ENCODE peak calls at places on chromosome 4, in five cellular contexts. U is breast epithelium, P is Karpas-422, O is stomach, S is upper lobe of left lung. E is an unnamed sample.

GRCh38 chr4:48342559-48342878 is 1.2 kb downstream of the SLAIN2 start:
- DNase-seq in U (no peak), P (peak; percentile 70), O (no peak), S (no peak), E (no peak)

GRCh38 chr4:76738081-76738931 is 159.6 kb downstream of the SOWAHB start:
- DNase-seq in U (no peak), P (no peak), O (no peak), S (no peak), E (no peak)

GRCh38 chr4:175536852-175537453 is 275.1 kb downstream of the GPM6A start:
- DNase-seq in U (no peak), P (peak; percentile 75), O (no peak), S (no peak), E (no peak)

GRCh38 chr4:189828298-189828697 is 112.4 kb upstream of the FRG1 start:
- DNase-seq in U (no peak), P (no peak), O (no peak), S (no peak), E (no peak)

GRCh38 chr4:6327220-6327917 is 57.7 kb downstream of the WFS1 start:
- DNase-seq in U (peak; percentile 87), P (peak; percentile 89), O (peak; percentile 87), S (peak; percentile 95), E (peak; percentile 77)

GRCh38 chr4:89023140-89023539 is 33.8 kb downstream of the FAM13A start:
- DNase-seq in U (no peak), P (no peak), O (no peak), S (no peak), E (no peak)

GRCh38 chr4:82519776-82520175 is 42.0 kb downstream of the TMEM150C start:
- DNase-seq in U (no peak), P (no peak), O (no peak), S (no peak), E (no peak)

GRCh38 chr4:185513489-185514181 is 21.7 kb downstream of the PDLIM3 start:
- DNase-seq in U (no peak), P (no peak), O (no peak), S (no peak), E (no peak)

GRCh38 chr4:142845293-142846070 is 619 bp downstream of the INPP4B start:
- DNase-seq in U (no peak), P (no peak), O (peak; percentile 27), S (peak; percentile 86), E (no peak)

GRCh38 chr4:101074326-101074725 is 273.0 kb downstream of the PPP3CA start:
- DNase-seq in U (no peak), P (no peak), O (no peak), S (no peak), E (no peak)

GRCh38 chr4:1490906-1491629 is 84.8 kb upstream of the NKX1-1 start:
- DNase-seq in U (no peak), P (no peak), O (no peak), S (peak; percentile 59), E (no peak)

GRCh38 chr4:186248643-186249042 is 17.3 kb upstream of the F11 start:
- DNase-seq in U (no peak), P (no peak), O (no peak), S (no peak), E (no peak)

GRCh38 chr4:31918891-31919290 is 1198.7 kb downstream of the PCDH7 start:
- DNase-seq in U (no peak), P (no peak), O (no peak), S (no peak), E (no peak)

GRCh38 chr4:187227907-187228699 is 504.4 kb upstream of the FAT1 start:
- DNase-seq in U (no peak), P (no peak), O (no peak), S (no peak), E (no peak)

GRCh38 chr4:65646136-65646535 is 24.2 kb downstream of the EPHA5 start:
- DNase-seq in U (no peak), P (no peak), O (no peak), S (no peak), E (no peak)

GRCh38 chr4:173257732-173258717 is 76.1 kb downstream of the HMGB2 start:
- DNase-seq in U (no peak), P (peak; percentile 79), O (peak; percentile 55), S (no peak), E (no peak)

GRCh38 chr4:52015366-52015765 is 4.8 kb downstream of the LRRC66 start:
- DNase-seq in U (no peak), P (no peak), O (no peak), S (no peak), E (no peak)

GRCh38 chr4:141046255-141046654 is 87.0 kb downstream of the RNF150 start:
- DNase-seq in U (no peak), P (no peak), O (no peak), S (no peak), E (no peak)

GRCh38 chr4:114226968-114227760 is 247.7 kb upstream of the ARSJ start:
- DNase-seq in U (no peak), P (no peak), O (no peak), S (no peak), E (no peak)

GRCh38 chr4:168076989-168077725 is 15.2 kb upstream of the ANXA10 start:
- DNase-seq in U (no peak), P (peak; percentile 77), O (peak; percentile 75), S (no peak), E (no peak)

GRCh38 chr4:123304151-123305021 is 92.2 kb upstream of the SPRY1 start:
- DNase-seq in U (no peak), P (no peak), O (no peak), S (peak; percentile 42), E (no peak)

GRCh38 chr4:153947124-153947523 is 158.2 kb upstream of the SFRP2 start:
- DNase-seq in U (no peak), P (no peak), O (no peak), S (no peak), E (no peak)

GRCh38 chr4:130820448-130820847 is 1724.5 kb downstream of the C4orf33 start:
- DNase-seq in U (no peak), P (no peak), O (no peak), S (no peak), E (no peak)

GRCh38 chr4:163448541-163449203 is 24.9 kb downstream of the TKTL2 start:
- DNase-seq in U (no peak), P (no peak), O (no peak), S (no peak), E (no peak)

GRCh38 chr4:1187182-1187581 is 14.8 kb upstream of the SPON2 start:
- DNase-seq in U (no peak), P (no peak), O (peak; percentile 27), S (no peak), E (no peak)

GRCh38 chr4:26197018-26197779 is 123.6 kb upstream of the RBPJ start:
- DNase-seq in U (no peak), P (no peak), O (peak; percentile 35), S (no peak), E (peak; percentile 21)

GRCh38 chr4:86652332-86652932 is 58.3 kb downstream of the PTPN13 start:
- DNase-seq in U (no peak), P (no peak), O (no peak), S (no peak), E (no peak)
- H3K9me3 ChIP-seq in U (peaks cover 50% of the 10 kb centered on the region), P (peaks cover 6% of the 10 kb centered on the region), O (peaks cover 40% of the 10 kb centered on the region), S (peaks cover 33% of the 10 kb centered on the region), E (peaks cover 12% of the 10 kb centered on the region)

DNA sequence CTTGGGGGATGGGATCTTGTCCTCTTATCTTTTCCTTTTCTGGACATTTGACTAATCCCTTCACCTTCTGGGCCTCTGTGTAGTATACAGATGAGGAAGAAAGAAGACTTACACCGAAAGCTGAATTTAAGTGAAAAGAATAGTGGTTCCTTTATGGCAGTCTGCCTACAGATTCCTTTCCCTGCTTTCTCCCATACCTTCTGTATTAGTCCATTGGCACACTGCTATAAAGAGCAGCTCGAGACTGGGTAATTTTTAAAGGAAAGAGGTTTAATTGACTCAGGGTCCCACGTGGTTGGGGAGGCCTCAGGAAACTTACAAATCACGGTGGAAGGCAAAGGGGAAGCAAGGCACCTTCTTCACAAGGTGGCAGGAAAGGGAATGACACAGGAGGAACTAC is 34.1 kb upstream of the CD38 start:
- DNase-seq in U (no peak), P (no peak), O (no peak), S (no peak), E (no peak)
- H3K9me3 ChIP-seq in U (no peaks in the 10 kb centered on the region), P (no peaks in the 10 kb centered on the region), O (no peaks in the 10 kb centered on the region), S (peaks cover 2% of the 10 kb centered on the region), E (no peaks in the 10 kb centered on the region)

GRCh38 chr4:45692131-45692530 is 431.7 kb downstream of the GABRG1 start:
- DNase-seq in U (no peak), P (no peak), O (no peak), S (no peak), E (no peak)
- H3K9me3 ChIP-seq in U (no peaks in the 10 kb centered on the region), P (peaks cover 27% of the 10 kb centered on the region), O (no peaks in the 10 kb centered on the region), S (no peaks in the 10 kb centered on the region), E (no peaks in the 10 kb centered on the region)

GRCh38 chr4:106079616-106080015 is 184.3 kb downstream of the NPNT start:
- DNase-seq in U (no peak), P (no peak), O (no peak), S (no peak), E (no peak)
- H3K9me3 ChIP-seq in U (peaks cover 44% of the 10 kb centered on the region), P (peaks cover 9% of the 10 kb centered on the region), O (peaks cover 6% of the 10 kb centered on the region), S (peaks cover 11% of the 10 kb centered on the region), E (no peaks in the 10 kb centered on the region)

GRCh38 chr4:8543623-8544022 is 36.6 kb upstream of the GPR78 start:
- DNase-seq in U (no peak), P (no peak), O (no peak), S (no peak), E (no peak)
- H3K9me3 ChIP-seq in U (no peaks in the 10 kb centered on the region), P (no peaks in the 10 kb centered on the region), O (no peaks in the 10 kb centered on the region), S (no peaks in the 10 kb centered on the region), E (no peaks in the 10 kb centered on the region)

GRCh38 chr4:119029847-119030535 is 105.6 kb upstream of the MYOZ2 start:
- DNase-seq in U (no peak), P (no peak), O (no peak), S (no peak), E (no peak)
- H3K9me3 ChIP-seq in U (no peaks in the 10 kb centered on the region), P (no peaks in the 10 kb centered on the region), O (no peaks in the 10 kb centered on the region), S (no peaks in the 10 kb centered on the region), E (no peaks in the 10 kb centered on the region)

DNA sequence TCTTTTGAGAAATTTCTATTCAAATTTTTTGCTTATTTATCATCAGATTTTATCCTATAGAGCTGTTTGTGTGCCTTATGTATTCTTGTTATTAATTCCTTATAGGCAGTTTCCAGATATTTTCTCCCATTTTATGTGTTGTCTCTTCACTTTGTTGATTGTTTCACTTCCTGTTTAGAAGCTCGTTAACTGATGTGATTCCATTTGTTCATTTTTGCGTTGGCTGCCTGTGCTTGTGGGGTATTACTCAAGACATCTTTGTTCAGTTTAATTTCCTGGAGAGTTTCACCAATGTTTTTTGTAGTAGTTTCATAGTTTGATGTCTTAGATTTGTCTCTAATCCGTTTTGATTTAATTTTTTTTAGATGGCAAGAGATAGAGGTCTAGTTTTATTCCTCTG is 14.6 kb downstream of the ZNF718 start:
- DNase-seq in U (no peak), P (no peak), O (no peak), S (no peak), E (no peak)
- H3K9me3 ChIP-seq in U (peaks cover 95% of the 10 kb centered on the region), P (peaks cover 61% of the 10 kb centered on the region), O (peaks cover 49% of the 10 kb centered on the region), S (peaks cover 84% of the 10 kb centered on the region), E (peaks cover 27% of the 10 kb centered on the region)